ENCODE peak calls at places on chromosomes 1 and 21, in seven cellular contexts. Q is A549, P is fibroblast of the aortic adventitia, K is cardiac fibroblast, E is kidney epithelial cell, D is Peyer's patch, I is heart left ventricle. S is an unnamed sample.

GRCh38 chr1:232568331-232568852 is 61.5 kb downstream of the SIPA1L2 start:
- DNase-seq in K (no peak), E (no peak), Q (no peak), D (no peak), I (no peak), P (no peak), S (no peak)

GRCh38 chr21:16837319-16837718 is 675.5 kb upstream of the CXADR start:
- DNase-seq in K (peak), D (no peak), E (no peak), Q (no peak), P (peak), I (no peak), S (no peak)

GRCh38 chr1:221439734-221440436 is 302.0 kb downstream of the DUSP10 start:
- DNase-seq in D (no peak), Q (peak), I (no peak), E (peak), P (peak), K (peak), S (peak)

GRCh38 chr1:168788262-168788661 is 59.3 kb upstream of the DPT start:
- DNase-seq in K (no peak), P (no peak), D (no peak), I (no peak), Q (no peak), E (no peak), S (no peak)

GRCh38 chr21:39451332-39452206 is at the start of gene SH3BGR:
- DNase-seq in I (peak), D (no peak), Q (no peak), E (no peak), P (peak), K (peak), S (peak)

GRCh38 chr1:210688482-210689233 is 360.0 kb downstream of the HHAT start:
- DNase-seq in P (no peak), E (no peak), K (no peak), Q (no peak), D (no peak), I (no peak), S (no peak)

GRCh38 chr1:27469334-27469733 is 20.6 kb downstream of the WASF2 start:
- DNase-seq in K (no peak), Q (no peak), P (no peak), E (no peak), I (no peak), D (no peak), S (no peak)

GRCh38 chr1:115400891-115401290 is 62.8 kb upstream of the NGF start:
- DNase-seq in D (no peak), P (no peak), I (no peak), Q (no peak), E (no peak), K (no peak), S (no peak)

GRCh38 chr1:99766378-99766800 is at the start of gene FRRS1:
- DNase-seq in D (peak), P (peak), K (peak), Q (peak), I (peak), E (peak), S (peak)

GRCh38 chr21:35980821-35981220 is 79.5 kb downstream of the SETD4 start:
- DNase-seq in I (no peak), Q (no peak), D (no peak), K (no peak), P (no peak), E (no peak), S (no peak)

GRCh38 chr1:11690669-11691301 is 725 bp upstream of the DRAXIN start:
- DNase-seq in I (no peak), D (no peak), P (no peak), K (no peak), Q (no peak), E (no peak), S (no peak)

GRCh38 chr1:240946926-240947325 is 335.0 kb upstream of the GREM2 start:
- DNase-seq in Q (peak), K (peak), D (no peak), E (no peak), P (peak), I (no peak), S (peak)

GRCh38 chr1:37704966-37705365 is 12.7 kb downstream of the CDCA8 start:
- DNase-seq in Q (no peak), E (no peak), D (no peak), P (peak), I (no peak), K (peak), S (no peak)

GRCh38 chr21:28016571-28016970 is 976.1 kb downstream of the LTN1 start:
- DNase-seq in K (no peak), D (no peak), Q (no peak), I (no peak), E (no peak), P (peak), S (no peak)

GRCh38 chr1:210685295-210685650 is 356.6 kb downstream of the HHAT start:
- DNase-seq in E (no peak), D (no peak), I (no peak), P (no peak), K (no peak), Q (no peak), S (no peak)

GRCh38 chr1:154178006-154178405 is 13.9 kb downstream of the TPM3 start:
- DNase-seq in K (no peak), Q (no peak), I (no peak), E (no peak), D (no peak), P (peak), S (no peak)

GRCh38 chr1:155925506-155925905 is 8.7 kb downstream of the KHDC4 start:
- DNase-seq in P (no peak), I (no peak), E (no peak), Q (no peak), D (peak), K (no peak), S (no peak)

DNA sequence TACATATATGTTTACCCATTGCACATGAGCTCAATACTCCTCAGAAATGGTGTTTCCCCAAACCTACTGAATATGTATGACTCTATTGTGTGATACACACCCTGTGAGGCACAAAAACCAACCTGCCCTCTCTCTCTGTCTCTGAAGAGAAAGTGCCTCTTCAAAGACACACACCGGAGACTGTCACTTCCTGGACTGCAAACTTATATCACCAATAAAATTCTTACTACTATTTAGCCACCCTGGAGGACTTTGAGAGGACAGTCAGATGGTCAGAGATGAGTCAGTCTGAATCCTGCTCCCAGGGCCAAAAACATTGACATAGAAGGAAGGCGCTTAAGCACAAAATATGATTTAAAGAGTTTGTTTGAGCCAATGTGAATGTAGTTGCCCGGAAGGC is 110.4 kb downstream of the PPIAL4G start:
- DNase-seq in K (peak), E (no peak), I (no peak), Q (no peak), P (no peak), D (no peak), S (peak)
- TF ChIP-seq CTCF in K (no peak), E (no peak), I (no peak), Q (no peak), P (no peak), D (no peak), S (no peak)

GRCh38 chr1:204036882-204037645 is 35.9 kb upstream of the SOX13 start:
- DNase-seq in I (no peak), D (no peak), K (no peak), P (no peak), E (no peak), Q (no peak), S (no peak)
- TF ChIP-seq CTCF in I (no peak), D (no peak), K (no peak), P (peak), E (peak), Q (no peak), S (peak)

DNA sequence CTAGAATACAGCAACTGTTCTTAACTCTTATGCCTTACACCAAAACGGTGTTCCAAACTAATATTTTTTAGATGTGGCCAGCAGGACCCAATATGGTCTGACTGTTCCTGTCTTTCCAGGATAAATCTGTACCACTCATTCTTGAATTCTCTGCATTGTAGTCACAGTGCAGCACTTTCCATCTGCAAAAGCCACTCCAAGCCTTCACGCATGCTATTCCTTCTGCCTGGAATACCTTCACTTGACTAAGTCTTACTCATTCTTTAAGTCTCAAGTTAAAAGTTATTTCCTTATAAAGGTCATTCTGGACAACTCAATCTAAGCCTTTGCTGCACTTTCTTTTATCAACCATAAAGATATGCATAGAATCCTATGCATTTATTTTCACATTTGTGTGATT is 1194.5 kb downstream of the PLA2G4A start:
- DNase-seq in E (peak), K (no peak), P (no peak), D (no peak), Q (no peak), I (no peak), S (no peak)
- TF ChIP-seq CTCF in E (no peak), K (no peak), P (no peak), D (no peak), Q (no peak), I (no peak), S (no peak)

DNA sequence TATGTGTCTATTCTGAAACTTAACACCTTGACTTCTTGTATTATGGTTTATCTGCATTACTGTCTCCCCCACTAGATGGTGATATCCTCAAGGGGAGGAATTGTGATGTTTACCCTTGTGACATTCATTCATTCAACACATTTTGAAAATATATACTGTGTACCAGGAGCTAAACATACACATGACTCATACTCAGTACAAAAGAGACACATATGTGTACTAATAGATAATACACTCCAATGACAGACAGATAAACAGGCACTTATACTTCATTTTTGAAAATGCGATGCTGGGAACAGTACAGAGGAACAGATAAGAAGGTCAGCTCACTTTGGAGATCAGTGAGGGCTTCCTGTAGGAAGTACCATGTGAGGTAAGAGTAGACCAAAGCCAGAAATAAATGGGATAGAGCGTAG is 8.9 kb upstream of the RAB3GAP2 start:
- DNase-seq in P (peak), E (no peak), K (peak), Q (peak), D (no peak), I (no peak), S (peak)
- TF ChIP-seq CTCF in P (peak), E (peak), K (peak), Q (peak), D (no peak), I (peak), S (peak)

DNA sequence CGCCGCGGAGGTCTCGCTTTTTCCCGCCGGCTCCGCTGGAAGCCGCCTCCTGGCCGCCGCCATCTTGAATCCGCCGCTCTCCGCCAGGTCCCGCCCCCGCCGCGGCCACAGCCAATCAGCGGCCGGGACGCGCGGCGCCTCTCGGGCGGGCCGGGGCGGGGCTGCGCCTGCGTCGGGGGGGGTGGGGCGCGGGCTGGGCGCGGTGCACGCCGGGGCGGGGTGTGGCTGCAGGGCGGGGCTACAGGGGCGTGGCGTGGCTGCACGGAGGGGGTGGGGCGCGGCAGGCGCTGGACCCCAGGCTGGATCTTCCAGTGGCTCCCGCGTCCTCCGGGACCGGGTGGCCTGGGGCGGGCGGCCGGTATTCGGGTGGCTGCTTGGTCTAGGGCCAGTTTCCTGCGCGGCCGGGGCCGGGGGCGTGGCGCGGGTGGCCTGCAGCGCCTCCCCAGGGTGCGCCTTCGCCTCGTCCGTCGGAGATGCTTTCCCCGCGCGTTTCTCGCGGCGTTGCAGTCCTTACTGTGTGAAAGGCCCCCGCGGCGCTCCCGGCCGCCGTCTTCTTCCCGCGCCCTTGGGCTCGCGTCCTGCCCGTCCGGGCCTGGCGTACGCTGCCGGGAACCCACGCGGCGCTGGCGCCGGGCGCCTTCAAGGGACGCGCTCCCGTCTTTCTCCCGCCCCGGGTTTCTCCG is 575 bp downstream of the PCNT start:
- DNase-seq in Q (peak), I (peak), K (peak), P (peak), E (no peak), D (peak), S (peak)
- TF ChIP-seq CTCF in Q (no peak), I (peak), K (no peak), P (peak), E (no peak), D (peak), S (peak)

DNA sequence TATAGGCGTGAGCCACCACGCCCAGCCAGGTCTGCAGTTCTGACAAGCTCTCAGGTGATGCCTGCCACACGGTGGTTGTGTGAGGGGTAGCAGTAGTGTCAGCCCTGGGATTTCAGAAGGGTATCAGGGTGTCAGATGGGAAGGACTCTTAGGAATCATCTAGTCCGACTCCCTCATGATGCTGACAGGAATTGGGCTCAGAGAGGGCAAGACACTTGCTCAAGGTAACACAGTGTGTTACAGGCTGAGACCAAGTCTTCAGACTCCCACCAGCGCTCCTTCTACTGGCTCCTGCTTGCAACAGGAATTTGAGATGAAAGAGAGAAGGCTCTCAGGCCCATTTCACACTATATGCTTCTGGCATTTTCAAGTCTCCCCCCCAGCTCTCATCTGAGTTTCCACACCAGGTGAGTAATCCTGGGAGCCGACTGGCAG is 6.9 kb downstream of the HTR1D start:
- DNase-seq in E (peak), Q (no peak), P (no peak), I (no peak), K (peak), D (no peak), S (peak)
- TF ChIP-seq CTCF in E (peak), Q (peak), P (no peak), I (no peak), K (no peak), D (no peak), S (no peak)